ENCODE peak calls at places on chromosomes 7 and 10, in six cellular contexts. D, G, M, C, J and L are unnamed samples.

GRCh38 chr7:24054231-24054630 is 229.8 kb upstream of the NPY start:
- DNase-seq in C (no peak), G (no peak), D (no peak), M (no peak), J (no peak), L (no peak)

GRCh38 chr7:152052772-152053171 is 27.3 kb downstream of the GALNT11 start:
- DNase-seq in J (no peak), G (no peak), D (no peak), C (no peak), M (no peak), L (no peak)

GRCh38 chr10:53463539-53463938 is 691.0 kb upstream of the MBL2 start:
- DNase-seq in J (peak; percentile 82), D (no peak), M (no peak), C (no peak), G (no peak), L (no peak)

GRCh38 chr7:1665721-1666250 is 4.3 kb upstream of the ELFN1 start:
- DNase-seq in J (no peak), G (peak; percentile 48), C (no peak), D (no peak), M (peak; percentile 48), L (no peak)

GRCh38 chr10:81414038-81414437 is 461.0 kb upstream of the NRG3 start:
- DNase-seq in G (no peak), M (no peak), C (no peak), D (no peak), J (peak; percentile 79), L (peak; percentile 70)

GRCh38 chr7:32533313-32534024 is 38.2 kb downstream of the AVL9 start:
- DNase-seq in M (no peak), C (no peak), G (no peak), D (no peak), J (no peak), L (no peak)

GRCh38 chr7:116952640-116953371 is 495 bp upstream of the ST7 start:
- DNase-seq in G (no peak), J (peak; percentile 82), M (no peak), C (no peak), D (peak; percentile 67), L (peak; percentile 62)

GRCh38 chr10:91796332-91797076 is 1.7 kb upstream of the TNKS2 start:
- DNase-seq in G (no peak), D (no peak), J (peak; percentile 39), C (no peak), M (peak; percentile 57), L (peak; percentile 54)

GRCh38 chr7:77867208-77867915 is 68.8 kb downstream of the PHTF2 start:
- DNase-seq in G (no peak), C (no peak), J (no peak), D (peak; percentile 27), M (no peak), L (no peak)

GRCh38 chr7:22561356-22561755 is 61.4 kb upstream of the STEAP1B start:
- DNase-seq in D (peak; percentile 99), J (peak; percentile 97), G (peak; percentile 53), C (peak; percentile 98), M (no peak), L (peak; percentile 93)

GRCh38 chr7:2520131-2520807 is 695 bp downstream of the LFNG start:
- DNase-seq in C (no peak), J (no peak), G (no peak), M (no peak), D (no peak), L (no peak)

GRCh38 chr7:14377646-14378266 is 388.3 kb upstream of the ETV1 start:
- DNase-seq in D (peak; percentile 63), C (peak; percentile 18), J (no peak), M (no peak), G (no peak), L (no peak)

GRCh38 chr10:70162892-70163201 is 7.5 kb downstream of the SAR1A start:
- DNase-seq in J (no peak), G (no peak), D (no peak), M (peak; percentile 59), C (no peak), L (no peak)

GRCh38 chr10:114319406-114320248 is 80.6 kb downstream of the VWA2 start:
- DNase-seq in G (peak; percentile 12), C (no peak), D (no peak), J (no peak), M (no peak), L (no peak)

GRCh38 chr10:91987397-91988037 is 63.9 kb downstream of the BTAF1 start:
- DNase-seq in G (no peak), D (no peak), J (no peak), C (no peak), M (no peak), L (no peak)

GRCh38 chr10:35573786-35574185 is 31.4 kb upstream of the GJD4 start:
- DNase-seq in J (no peak), D (no peak), C (no peak), G (no peak), M (no peak), L (no peak)

GRCh38 chr7:25083201-25083600 is 41.9 kb downstream of the CYCS start:
- DNase-seq in M (no peak), G (no peak), C (no peak), J (no peak), D (no peak), L (no peak)

GRCh38 chr7:41467596-41467995 is 235.3 kb downstream of the INHBA start:
- DNase-seq in D (no peak), J (peak; percentile 72), C (no peak), G (no peak), M (no peak), L (no peak)

GRCh38 chr10:9535744-9536143 is 1481.3 kb downstream of the GATA3 start:
- DNase-seq in M (no peak), C (no peak), J (no peak), D (no peak), G (no peak), L (no peak)

GRCh38 chr10:49605939-49606509 is 4.1 kb upstream of the SLC18A3 start:
- DNase-seq in G (no peak), C (no peak), J (no peak), M (peak; percentile 0), D (no peak), L (no peak)

GRCh38 chr7:114081606-114082425 is 163.0 kb upstream of the PPP1R3A start:
- DNase-seq in M (no peak), G (no peak), D (peak; percentile 75), C (peak; percentile 34), J (peak; percentile 69), L (no peak)

GRCh38 chr7:85688712-85689111 is 501.9 kb upstream of the SEMA3D start:
- DNase-seq in G (no peak), J (no peak), D (no peak), C (no peak), M (no peak), L (no peak)

GRCh38 chr7:85695041-85695990 is 508.5 kb upstream of the SEMA3D start:
- DNase-seq in M (no peak), D (no peak), C (no peak), G (no peak), J (no peak), L (no peak)

GRCh38 chr7:85693326-85693725 is 506.5 kb upstream of the SEMA3D start:
- DNase-seq in G (no peak), M (no peak), J (no peak), D (no peak), C (no peak), L (no peak)
- H3K27ac ChIP-seq in G (no peak overlapping the region), M (no peak overlapping the region), J (no peak overlapping the region), D (no peak overlapping the region), C (no peak overlapping the region), L (no peak overlapping the region)

GRCh38 chr7:123948122-123948521 is 23.1 kb downstream of the SPAM1 start:
- DNase-seq in G (no peak), J (no peak), M (no peak), D (no peak), C (no peak), L (no peak)
- H3K4me3 ChIP-seq in G (no peak overlapping the region), J (no peak overlapping the region), M (no peak overlapping the region), D (no peak overlapping the region), C (no peak overlapping the region), L (no peak overlapping the region)

GRCh38 chr10:121910673-121911420 is 17.0 kb downstream of the ATE1 start:
- DNase-seq in D (no peak), G (no peak), M (no peak), J (no peak), C (peak; percentile 54), L (no peak)
- H3K27ac ChIP-seq in D (peak overlapping the region; percentile 39), G (peak overlapping the region; percentile 87), M (peak overlapping the region; percentile 10), J (no peak overlapping the region), C (peak overlapping the region; percentile 77), L (peak overlapping the region; percentile 5)

GRCh38 chr10:86402283-86402931 is 35.8 kb upstream of the GRID1 start:
- DNase-seq in M (no peak), C (no peak), D (no peak), J (no peak), G (peak; percentile 60), L (peak; percentile 21)

GRCh38 chr10:86399879-86400704 is 33.5 kb upstream of the GRID1 start:
- DNase-seq in G (peak; percentile 96), D (peak; percentile 93), J (peak; percentile 98), M (peak; percentile 95), C (peak; percentile 88), L (peak; percentile 97)

GRCh38 chr10:86400705-86401587 is 34.4 kb upstream of the GRID1 start:
- DNase-seq in J (no peak), D (no peak), C (no peak), M (no peak), G (peak; percentile 73), L (peak; percentile 69)

GRCh38 chr10:86403183-86403797 is 36.7 kb upstream of the GRID1 start:
- DNase-seq in M (no peak), J (no peak), G (no peak), D (no peak), C (no peak), L (peak; percentile 90)

GRCh38 chr10:86401588-86402282 is 35.1 kb upstream of the GRID1 start:
- DNase-seq in J (no peak), D (no peak), G (peak; percentile 48), M (no peak), C (no peak), L (peak; percentile 22)
- H3K4me3 ChIP-seq in J (peak overlapping the region; percentile 5), D (peak overlapping the region; percentile 64), G (peak overlapping the region; percentile 70), M (no peak overlapping the region), C (peak overlapping the region; percentile 1), L (no peak overlapping the region)

DNA sequence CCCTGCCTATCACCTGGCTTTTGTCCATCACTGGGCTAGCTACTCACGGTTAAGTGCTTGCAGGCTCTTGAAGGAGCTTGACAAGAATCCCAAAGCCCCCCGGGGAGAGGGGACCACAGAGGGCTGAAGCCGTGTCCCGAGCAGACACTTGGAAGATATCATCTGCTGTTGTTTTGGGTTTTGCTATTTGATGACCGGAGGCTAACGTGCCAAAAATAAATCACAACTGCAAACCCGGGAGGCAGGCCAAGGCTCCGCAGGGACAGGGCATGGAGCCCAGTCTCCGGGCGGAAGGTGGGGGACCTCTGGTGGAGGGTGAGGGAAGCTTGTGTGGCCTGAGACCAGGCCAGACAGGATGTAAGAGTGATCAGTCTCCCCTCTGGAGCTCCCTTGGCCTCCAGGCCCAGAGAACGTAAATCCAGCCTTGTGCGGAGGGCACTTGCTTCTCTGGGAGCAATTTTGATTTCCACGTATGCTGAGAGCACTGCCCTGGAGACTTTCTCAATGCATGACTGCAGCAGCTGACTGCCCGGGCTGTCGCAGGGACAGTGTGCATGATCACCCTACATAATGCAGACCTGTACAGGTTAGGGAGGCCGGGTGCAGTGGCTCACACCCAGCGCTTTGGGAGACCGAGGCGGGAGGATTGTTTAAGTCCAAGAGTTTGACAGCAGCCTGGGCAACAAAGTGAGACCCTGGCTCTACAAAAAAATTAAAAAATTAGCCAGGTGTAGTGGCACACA is at the start of gene PHKG1:
- DNase-seq in D (peak; percentile 74), M (no peak), C (peak; percentile 50), G (peak; percentile 82), J (peak; percentile 48), L (peak; percentile 80)
- H3K27ac ChIP-seq in D (no peak within 1 kb of the TSS), M (no peak within 1 kb of the TSS), C (peak within 1 kb of the TSS; percentile 39), G (peak within 1 kb of the TSS; percentile 81), J (no peak within 1 kb of the TSS), L (peak within 1 kb of the TSS; percentile 34)